ENCODE peak calls at places on chromosomes 12 and 14, in eight cellular contexts. One of them, this sample, is unnamed. For H3K4me1, the result is how much of the 10 kb centered on the place peaks cover.

GRCh38 chr12:66014818-66015217 is 115.7 kb downstream of the LLPH start:
- DNase-seq in stomach: no peak
- DNase-seq in psoas muscle: no peak
- DNase-seq in uterus: no peak
- DNase-seq in adrenal gland: no peak
- DNase-seq in K562: no peak
- DNase-seq in cardiac muscle cell: no peak
- DNase-seq in prostate gland: no peak
- DNase-seq in this sample: no peak

GRCh38 chr12:2813573-2814185 is 1.2 kb downstream of the ITFG2 start:
- DNase-seq in cardiac muscle cell: peak
- DNase-seq in adrenal gland: peak
- DNase-seq in K562: peak
- DNase-seq in psoas muscle: no peak
- DNase-seq in uterus: no peak
- DNase-seq in stomach: no peak
- DNase-seq in prostate gland: peak
- DNase-seq in this sample: peak

GRCh38 chr14:101191086-101191881 is 287.8 kb upstream of the RTL1 start:
- DNase-seq in cardiac muscle cell: no peak
- DNase-seq in adrenal gland: no peak
- DNase-seq in uterus: peak
- DNase-seq in K562: no peak
- DNase-seq in psoas muscle: no peak
- DNase-seq in prostate gland: no peak
- DNase-seq in stomach: peak
- DNase-seq in this sample: no peak

GRCh38 chr12:23813206-23813605 is 136.3 kb downstream of the SOX5 start:
- DNase-seq in cardiac muscle cell: no peak
- DNase-seq in stomach: no peak
- DNase-seq in uterus: no peak
- DNase-seq in K562: peak
- DNase-seq in adrenal gland: no peak
- DNase-seq in prostate gland: no peak
- DNase-seq in psoas muscle: no peak
- DNase-seq in this sample: no peak

GRCh38 chr12:113198286-113198685 is 12.8 kb downstream of the RITA1 start:
- DNase-seq in psoas muscle: no peak
- DNase-seq in stomach: no peak
- DNase-seq in prostate gland: no peak
- DNase-seq in K562: no peak
- DNase-seq in uterus: no peak
- DNase-seq in adrenal gland: no peak
- DNase-seq in cardiac muscle cell: no peak
- DNase-seq in this sample: no peak

GRCh38 chr12:103036581-103037214 is 79.2 kb downstream of the ASCL1 start:
- DNase-seq in prostate gland: no peak
- DNase-seq in K562: no peak
- DNase-seq in psoas muscle: no peak
- DNase-seq in uterus: no peak
- DNase-seq in stomach: no peak
- DNase-seq in adrenal gland: no peak
- DNase-seq in cardiac muscle cell: no peak
- DNase-seq in this sample: no peak

GRCh38 chr12:2776129-2776806 is 18.5 kb upstream of the FKBP4 start:
- DNase-seq in prostate gland: no peak
- DNase-seq in psoas muscle: no peak
- DNase-seq in uterus: no peak
- DNase-seq in K562: no peak
- DNase-seq in cardiac muscle cell: no peak
- DNase-seq in adrenal gland: no peak
- DNase-seq in stomach: no peak
- DNase-seq in this sample: no peak

GRCh38 chr14:91349481-91350074 is 68.0 kb downstream of the CCDC88C start:
- DNase-seq in prostate gland: no peak
- DNase-seq in cardiac muscle cell: no peak
- DNase-seq in adrenal gland: no peak
- DNase-seq in K562: no peak
- DNase-seq in stomach: no peak
- DNase-seq in psoas muscle: no peak
- DNase-seq in uterus: no peak
- DNase-seq in this sample: no peak

GRCh38 chr12:47360771-47361388 is 281.1 kb upstream of the AMIGO2 start:
- DNase-seq in prostate gland: no peak
- DNase-seq in adrenal gland: peak
- DNase-seq in cardiac muscle cell: no peak
- DNase-seq in uterus: no peak
- DNase-seq in K562: peak
- DNase-seq in stomach: no peak
- DNase-seq in psoas muscle: no peak
- DNase-seq in this sample: peak

GRCh38 chr12:42588981-42589464 is 523 bp downstream of the PRICKLE1 start:
- DNase-seq in uterus: peak
- DNase-seq in adrenal gland: no peak
- DNase-seq in stomach: no peak
- DNase-seq in cardiac muscle cell: peak
- DNase-seq in psoas muscle: peak
- DNase-seq in prostate gland: no peak
- DNase-seq in K562: peak
- DNase-seq in this sample: no peak

GRCh38 chr12:48779869-48780268 is 9.0 kb downstream of the ADCY6 start:
- DNase-seq in adrenal gland: peak
- DNase-seq in psoas muscle: peak
- DNase-seq in uterus: peak
- DNase-seq in cardiac muscle cell: peak
- DNase-seq in stomach: no peak
- DNase-seq in prostate gland: no peak
- DNase-seq in K562: peak
- DNase-seq in this sample: no peak

GRCh38 chr14:60684203-60684602 is 34.9 kb upstream of the SIX1 start:
- DNase-seq in uterus: no peak
- DNase-seq in stomach: no peak
- DNase-seq in K562: no peak
- DNase-seq in psoas muscle: no peak
- DNase-seq in cardiac muscle cell: peak
- DNase-seq in prostate gland: no peak
- DNase-seq in adrenal gland: no peak
- DNase-seq in this sample: no peak

GRCh38 chr12:75137896-75138295 is 71.7 kb downstream of the KCNC2 start:
- DNase-seq in adrenal gland: no peak
- DNase-seq in psoas muscle: no peak
- DNase-seq in uterus: no peak
- DNase-seq in stomach: no peak
- DNase-seq in K562: no peak
- DNase-seq in cardiac muscle cell: no peak
- DNase-seq in prostate gland: no peak
- DNase-seq in this sample: no peak

GRCh38 chr14:77306406-77307098 is 14.1 kb downstream of the POMT2 start:
- DNase-seq in prostate gland: no peak
- DNase-seq in psoas muscle: no peak
- DNase-seq in uterus: no peak
- DNase-seq in K562: no peak
- DNase-seq in adrenal gland: no peak
- DNase-seq in cardiac muscle cell: no peak
- DNase-seq in stomach: no peak
- DNase-seq in this sample: no peak

GRCh38 chr14:77311217-77311616 is 9.5 kb downstream of the POMT2 start:
- DNase-seq in adrenal gland: no peak
- DNase-seq in prostate gland: no peak
- DNase-seq in stomach: no peak
- DNase-seq in uterus: no peak
- DNase-seq in K562: no peak
- DNase-seq in cardiac muscle cell: no peak
- DNase-seq in psoas muscle: no peak
- DNase-seq in this sample: no peak

GRCh38 chr14:77307099-77307496 is 13.6 kb downstream of the POMT2 start:
- DNase-seq in uterus: no peak
- DNase-seq in prostate gland: no peak
- DNase-seq in stomach: no peak
- DNase-seq in K562: no peak
- DNase-seq in adrenal gland: no peak
- DNase-seq in cardiac muscle cell: no peak
- DNase-seq in psoas muscle: no peak
- DNase-seq in this sample: no peak

GRCh38 chr14:77310041-77310440 is 10.6 kb downstream of the POMT2 start:
- DNase-seq in prostate gland: no peak
- DNase-seq in psoas muscle: no peak
- DNase-seq in stomach: no peak
- DNase-seq in adrenal gland: no peak
- DNase-seq in uterus: no peak
- DNase-seq in cardiac muscle cell: no peak
- DNase-seq in K562: no peak
- DNase-seq in this sample: no peak

GRCh38 chr14:77309122-77309521 is 11.6 kb downstream of the POMT2 start:
- DNase-seq in prostate gland: no peak
- DNase-seq in adrenal gland: no peak
- DNase-seq in K562: no peak
- DNase-seq in cardiac muscle cell: no peak
- DNase-seq in stomach: no peak
- DNase-seq in psoas muscle: no peak
- DNase-seq in uterus: no peak
- DNase-seq in this sample: no peak
- H3K27ac ChIP-seq in prostate gland: no peak
- H3K27ac ChIP-seq in adrenal gland: no peak
- H3K27ac ChIP-seq in K562: no peak
- H3K27ac ChIP-seq in cardiac muscle cell: no peak
- H3K27ac ChIP-seq in stomach: no peak
- H3K27ac ChIP-seq in psoas muscle: no peak
- H3K27ac ChIP-seq in uterus: no peak
- H3K27ac ChIP-seq in this sample: no peak

DNA sequence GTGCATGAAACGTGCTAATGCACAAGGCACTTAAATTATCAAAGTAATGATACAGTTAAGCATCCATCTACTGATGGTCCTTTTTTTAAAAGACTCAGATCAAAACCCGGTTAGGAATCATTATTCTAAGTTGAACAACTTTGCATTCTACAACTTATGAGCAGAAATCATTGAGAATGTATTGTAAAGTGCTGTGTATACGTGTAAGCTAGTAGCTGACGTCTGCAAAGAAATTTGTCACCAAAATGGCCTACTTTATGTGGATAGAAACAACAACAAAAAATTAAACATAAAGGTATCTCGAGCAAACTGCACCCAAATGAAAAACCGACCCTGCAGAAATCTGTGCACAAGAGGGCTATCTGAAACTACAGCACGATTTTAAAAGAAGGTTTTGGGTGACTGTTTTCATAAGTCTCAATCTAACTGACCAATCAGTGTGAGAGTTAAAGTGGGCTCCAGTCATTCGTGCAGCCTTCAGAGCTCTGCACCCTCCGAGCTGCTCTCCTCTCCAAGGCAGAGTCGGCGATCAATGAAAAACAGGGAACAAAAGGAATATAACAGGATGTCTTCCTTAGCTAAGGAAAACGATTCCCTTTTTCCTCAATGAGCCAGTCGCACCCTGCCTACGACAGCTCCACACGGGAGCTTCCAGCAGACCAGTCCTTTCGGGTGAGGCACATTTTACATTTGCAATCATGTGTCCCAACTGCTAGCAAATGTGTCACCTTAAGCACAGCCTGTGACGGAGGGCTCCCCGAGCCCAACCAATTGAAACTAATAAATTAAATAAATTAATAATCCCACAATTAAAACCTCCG is 200.6 kb upstream of the FOXN3 start:
- DNase-seq in psoas muscle: no peak
- DNase-seq in K562: no peak
- DNase-seq in adrenal gland: peak
- DNase-seq in cardiac muscle cell: peak
- DNase-seq in prostate gland: peak
- DNase-seq in uterus: no peak
- DNase-seq in stomach: peak
- DNase-seq in this sample: peak
- H3K4me1 ChIP-seq in psoas muscle: under half
- H3K4me1 ChIP-seq in K562: under half
- H3K4me1 ChIP-seq in adrenal gland: under half
- H3K4me1 ChIP-seq in cardiac muscle cell: under half
- H3K4me1 ChIP-seq in prostate gland: under half
- H3K4me1 ChIP-seq in uterus: under half
- H3K4me1 ChIP-seq in stomach: under half
- H3K4me1 ChIP-seq in this sample: under half

GRCh38 chr14:21191809-21192446 is 36.1 kb upstream of the OR5AU1 start:
- DNase-seq in K562: peak
- DNase-seq in adrenal gland: peak
- DNase-seq in stomach: peak
- DNase-seq in cardiac muscle cell: peak
- DNase-seq in prostate gland: peak
- DNase-seq in uterus: peak
- DNase-seq in psoas muscle: peak
- DNase-seq in this sample: peak
- H3K4me3 ChIP-seq in K562: peak
- H3K4me3 ChIP-seq in adrenal gland: peak
- H3K4me3 ChIP-seq in stomach: peak
- H3K4me3 ChIP-seq in cardiac muscle cell: no peak
- H3K4me3 ChIP-seq in prostate gland: peak
- H3K4me3 ChIP-seq in uterus: no peak
- H3K4me3 ChIP-seq in psoas muscle: peak
- H3K4me3 ChIP-seq in this sample: peak

GRCh38 chr12:6430124-6430989 is 14.4 kb upstream of the CD27 start:
- DNase-seq in adrenal gland: peak
- DNase-seq in stomach: peak
- DNase-seq in prostate gland: peak
- DNase-seq in cardiac muscle cell: no peak
- DNase-seq in uterus: peak
- DNase-seq in psoas muscle: peak
- DNase-seq in K562: peak
- DNase-seq in this sample: peak

GRCh38 chr12:6435941-6436715 is 8.6 kb upstream of the CD27 start:
- DNase-seq in K562: no peak
- DNase-seq in prostate gland: no peak
- DNase-seq in uterus: no peak
- DNase-seq in adrenal gland: no peak
- DNase-seq in psoas muscle: no peak
- DNase-seq in stomach: no peak
- DNase-seq in cardiac muscle cell: no peak
- DNase-seq in this sample: peak

GRCh38 chr12:6434205-6435180 is 10.3 kb upstream of the CD27 start:
- DNase-seq in K562: no peak
- DNase-seq in cardiac muscle cell: no peak
- DNase-seq in prostate gland: no peak
- DNase-seq in stomach: no peak
- DNase-seq in uterus: peak
- DNase-seq in psoas muscle: no peak
- DNase-seq in adrenal gland: no peak
- DNase-seq in this sample: peak

GRCh38 chr12:6430990-6431353 is 13.8 kb upstream of the CD27 start:
- DNase-seq in K562: no peak
- DNase-seq in adrenal gland: peak
- DNase-seq in uterus: peak
- DNase-seq in prostate gland: no peak
- DNase-seq in psoas muscle: no peak
- DNase-seq in stomach: peak
- DNase-seq in cardiac muscle cell: no peak
- DNase-seq in this sample: peak

DNA sequence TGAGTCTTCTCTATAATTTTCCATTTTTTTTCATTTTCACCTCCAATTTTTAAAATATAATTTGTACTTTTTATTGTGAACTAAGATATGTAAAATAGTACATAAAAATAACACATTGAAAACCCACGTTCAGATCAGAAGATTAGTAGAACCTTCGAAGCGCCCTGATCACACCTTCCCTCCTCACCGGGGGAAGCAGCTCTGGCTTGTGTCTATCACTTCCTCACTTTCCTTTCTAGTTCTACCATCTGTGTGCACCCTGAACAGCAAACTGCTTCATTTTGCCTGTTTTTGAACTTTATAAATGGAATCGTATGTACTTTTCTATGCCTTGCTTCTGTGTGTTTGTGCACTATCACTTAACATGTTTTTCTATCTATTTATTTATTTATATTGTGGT is 11.8 kb upstream of the CD27 start:
- DNase-seq in stomach: no peak
- DNase-seq in psoas muscle: no peak
- DNase-seq in K562: no peak
- DNase-seq in cardiac muscle cell: no peak
- DNase-seq in uterus: no peak
- DNase-seq in prostate gland: no peak
- DNase-seq in adrenal gland: no peak
- DNase-seq in this sample: peak
- H3K27ac ChIP-seq in stomach: no peak
- H3K27ac ChIP-seq in psoas muscle: no peak
- H3K27ac ChIP-seq in K562: no peak
- H3K27ac ChIP-seq in cardiac muscle cell: no peak
- H3K27ac ChIP-seq in uterus: no peak
- H3K27ac ChIP-seq in prostate gland: no peak
- H3K27ac ChIP-seq in adrenal gland: no peak
- H3K27ac ChIP-seq in this sample: no peak